ENCODE peak calls at places on chromosomes 16 and 17, in ten cellular contexts. One of them, this sample, is unnamed.

GRCh38 chr17:82350182-82351030 is 8.6 kb upstream of the TEX19 start:
- DNase-seq in SK-N-SH: no peak
- DNase-seq in Panc1: no peak
- DNase-seq in HCT116: peak
- DNase-seq in GM23338: peak
- DNase-seq in breast epithelium: no peak
- DNase-seq in K562: peak
- DNase-seq in HL-60: peak
- DNase-seq in stomach: no peak
- DNase-seq in spleen: no peak
- DNase-seq in this sample: no peak

GRCh38 chr17:58759522-58759921 is 3.9 kb downstream of the PPM1E start:
- DNase-seq in HL-60: no peak
- DNase-seq in spleen: no peak
- DNase-seq in SK-N-SH: peak
- DNase-seq in Panc1: no peak
- DNase-seq in K562: no peak
- DNase-seq in GM23338: no peak
- DNase-seq in breast epithelium: no peak
- DNase-seq in stomach: no peak
- DNase-seq in HCT116: no peak
- DNase-seq in this sample: no peak

GRCh38 chr16:5850632-5851175 is 753.1 kb upstream of the EEF2KMT start:
- DNase-seq in stomach: no peak
- DNase-seq in breast epithelium: no peak
- DNase-seq in spleen: no peak
- DNase-seq in GM23338: no peak
- DNase-seq in SK-N-SH: no peak
- DNase-seq in K562: no peak
- DNase-seq in HCT116: no peak
- DNase-seq in Panc1: no peak
- DNase-seq in HL-60: no peak
- DNase-seq in this sample: no peak

GRCh38 chr17:78719630-78720298 is 62.3 kb downstream of the CYTH1 start:
- DNase-seq in SK-N-SH: no peak
- DNase-seq in HCT116: no peak
- DNase-seq in K562: no peak
- DNase-seq in breast epithelium: no peak
- DNase-seq in stomach: no peak
- DNase-seq in GM23338: no peak
- DNase-seq in Panc1: no peak
- DNase-seq in spleen: no peak
- DNase-seq in HL-60: no peak
- DNase-seq in this sample: no peak

GRCh38 chr16:56911771-56912541 is 20.0 kb upstream of the HERPUD1 start:
- DNase-seq in HCT116: no peak
- DNase-seq in Panc1: no peak
- DNase-seq in K562: no peak
- DNase-seq in breast epithelium: no peak
- DNase-seq in GM23338: no peak
- DNase-seq in HL-60: peak
- DNase-seq in spleen: peak
- DNase-seq in SK-N-SH: no peak
- DNase-seq in stomach: peak
- DNase-seq in this sample: no peak

GRCh38 chr17:51805765-51806164 is 352.7 kb downstream of the CA10 start:
- DNase-seq in HCT116: no peak
- DNase-seq in Panc1: no peak
- DNase-seq in breast epithelium: no peak
- DNase-seq in GM23338: no peak
- DNase-seq in stomach: no peak
- DNase-seq in SK-N-SH: no peak
- DNase-seq in K562: no peak
- DNase-seq in HL-60: no peak
- DNase-seq in spleen: no peak
- DNase-seq in this sample: no peak

GRCh38 chr16:66484453-66485213 is 57.5 kb downstream of the BEAN1 start:
- DNase-seq in stomach: no peak
- DNase-seq in GM23338: no peak
- DNase-seq in HCT116: no peak
- DNase-seq in SK-N-SH: no peak
- DNase-seq in K562: peak
- DNase-seq in Panc1: no peak
- DNase-seq in HL-60: no peak
- DNase-seq in spleen: no peak
- DNase-seq in breast epithelium: no peak
- DNase-seq in this sample: no peak

GRCh38 chr17:1108810-1109605 is 70.8 kb downstream of the ABR start:
- DNase-seq in breast epithelium: no peak
- DNase-seq in K562: no peak
- DNase-seq in stomach: peak
- DNase-seq in HCT116: no peak
- DNase-seq in HL-60: peak
- DNase-seq in SK-N-SH: peak
- DNase-seq in Panc1: no peak
- DNase-seq in spleen: peak
- DNase-seq in GM23338: peak
- DNase-seq in this sample: no peak

GRCh38 chr17:7070712-7071111 is 9.3 kb downstream of the CLEC10A start:
- DNase-seq in SK-N-SH: no peak
- DNase-seq in spleen: no peak
- DNase-seq in GM23338: no peak
- DNase-seq in K562: no peak
- DNase-seq in HCT116: no peak
- DNase-seq in breast epithelium: no peak
- DNase-seq in Panc1: no peak
- DNase-seq in stomach: no peak
- DNase-seq in HL-60: no peak
- DNase-seq in this sample: no peak

GRCh38 chr16:4686497-4687210 is 6.7 kb upstream of the NUDT16L1 start:
- DNase-seq in Panc1: no peak
- DNase-seq in spleen: peak
- DNase-seq in HL-60: no peak
- DNase-seq in K562: no peak
- DNase-seq in HCT116: no peak
- DNase-seq in stomach: no peak
- DNase-seq in GM23338: no peak
- DNase-seq in breast epithelium: no peak
- DNase-seq in SK-N-SH: no peak
- DNase-seq in this sample: no peak

GRCh38 chr17:48545539-48545938 is 630 bp upstream of the HOXB2 start:
- DNase-seq in breast epithelium: no peak
- DNase-seq in GM23338: no peak
- DNase-seq in Panc1: no peak
- DNase-seq in HL-60: no peak
- DNase-seq in spleen: no peak
- DNase-seq in SK-N-SH: no peak
- DNase-seq in K562: peak
- DNase-seq in HCT116: no peak
- DNase-seq in stomach: no peak
- DNase-seq in this sample: no peak

GRCh38 chr17:48728232-48729231 is at the start of gene HOXB13:
- DNase-seq in spleen: no peak
- DNase-seq in GM23338: peak
- DNase-seq in breast epithelium: no peak
- DNase-seq in stomach: peak
- DNase-seq in SK-N-SH: peak
- DNase-seq in HCT116: peak
- DNase-seq in K562: peak
- DNase-seq in Panc1: no peak
- DNase-seq in HL-60: no peak
- DNase-seq in this sample: peak

DNA sequence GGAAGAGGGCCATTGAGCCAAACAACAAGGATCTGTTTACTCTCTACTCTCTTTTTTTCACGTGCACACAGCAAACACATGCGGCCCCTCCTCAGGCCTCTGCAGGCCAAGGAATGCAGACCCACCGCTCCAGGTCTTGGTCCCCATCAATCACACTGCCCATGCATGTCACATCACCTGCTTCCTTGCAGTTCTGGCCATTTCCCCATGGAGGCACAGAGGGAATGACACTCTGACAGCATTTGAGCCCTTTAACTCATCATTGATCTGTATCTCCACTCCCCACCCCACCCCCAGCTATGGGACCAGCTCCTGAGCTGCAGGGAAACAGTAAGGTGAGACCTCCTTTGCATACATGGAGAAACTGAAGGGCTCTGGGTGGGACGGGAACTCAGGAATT is 45.9 kb upstream of the MEIOC start:
- DNase-seq in GM23338: no peak
- DNase-seq in Panc1: no peak
- DNase-seq in breast epithelium: no peak
- DNase-seq in stomach: no peak
- DNase-seq in SK-N-SH: no peak
- DNase-seq in HCT116: no peak
- DNase-seq in K562: no peak
- DNase-seq in spleen: no peak
- DNase-seq in HL-60: no peak
- DNase-seq in this sample: no peak
- TF ChIP-seq CTCF in GM23338: no peak
- TF ChIP-seq CTCF in Panc1: no peak
- TF ChIP-seq CTCF in breast epithelium: no peak
- TF ChIP-seq CTCF in stomach: no peak
- TF ChIP-seq CTCF in SK-N-SH: no peak
- TF ChIP-seq CTCF in HCT116: no peak
- TF ChIP-seq CTCF in K562: no peak
- TF ChIP-seq CTCF in spleen: no peak
- TF ChIP-seq CTCF in HL-60: no peak
- TF ChIP-seq CTCF in this sample: no peak

GRCh38 chr17:38416840-38417209 is 11.4 kb upstream of the ARHGAP23 start:
- DNase-seq in SK-N-SH: no peak
- DNase-seq in spleen: no peak
- DNase-seq in stomach: no peak
- DNase-seq in K562: peak
- DNase-seq in HL-60: peak
- DNase-seq in Panc1: no peak
- DNase-seq in HCT116: no peak
- DNase-seq in GM23338: no peak
- DNase-seq in breast epithelium: no peak
- DNase-seq in this sample: no peak

GRCh38 chr17:38418693-38419507 is 9.4 kb upstream of the ARHGAP23 start:
- DNase-seq in HCT116: no peak
- DNase-seq in stomach: no peak
- DNase-seq in K562: no peak
- DNase-seq in GM23338: peak
- DNase-seq in Panc1: no peak
- DNase-seq in breast epithelium: no peak
- DNase-seq in HL-60: no peak
- DNase-seq in SK-N-SH: peak
- DNase-seq in spleen: no peak
- DNase-seq in this sample: no peak

GRCh38 chr17:38417210-38417951 is 10.9 kb upstream of the ARHGAP23 start:
- DNase-seq in GM23338: no peak
- DNase-seq in K562: peak
- DNase-seq in stomach: no peak
- DNase-seq in breast epithelium: no peak
- DNase-seq in SK-N-SH: no peak
- DNase-seq in HL-60: peak
- DNase-seq in Panc1: no peak
- DNase-seq in HCT116: no peak
- DNase-seq in spleen: no peak
- DNase-seq in this sample: no peak

GRCh38 chr17:38418069-38418692 is 10.1 kb upstream of the ARHGAP23 start:
- DNase-seq in SK-N-SH: no peak
- DNase-seq in stomach: no peak
- DNase-seq in spleen: no peak
- DNase-seq in HCT116: no peak
- DNase-seq in Panc1: no peak
- DNase-seq in GM23338: no peak
- DNase-seq in HL-60: no peak
- DNase-seq in K562: no peak
- DNase-seq in breast epithelium: no peak
- DNase-seq in this sample: no peak

GRCh38 chr17:38415250-38416194 is 12.7 kb upstream of the ARHGAP23 start:
- DNase-seq in HCT116: peak
- DNase-seq in spleen: no peak
- DNase-seq in HL-60: peak
- DNase-seq in breast epithelium: no peak
- DNase-seq in GM23338: peak
- DNase-seq in stomach: no peak
- DNase-seq in SK-N-SH: no peak
- DNase-seq in K562: peak
- DNase-seq in Panc1: no peak
- DNase-seq in this sample: no peak
- TF ChIP-seq POLR2AphosphoS5 in HCT116: peak
- TF ChIP-seq POLR2AphosphoS5 in spleen: no peak
- TF ChIP-seq POLR2AphosphoS5 in HL-60: peak
- TF ChIP-seq POLR2AphosphoS5 in breast epithelium: no peak
- TF ChIP-seq POLR2AphosphoS5 in GM23338: peak
- TF ChIP-seq POLR2AphosphoS5 in stomach: no peak
- TF ChIP-seq POLR2AphosphoS5 in SK-N-SH: no peak
- TF ChIP-seq POLR2AphosphoS5 in K562: no peak
- TF ChIP-seq POLR2AphosphoS5 in Panc1: no peak
- TF ChIP-seq POLR2AphosphoS5 in this sample: no peak

GRCh38 chr17:18004901-18005305 is 32.2 kb downstream of the DRC3 start:
- DNase-seq in Panc1: no peak
- DNase-seq in HL-60: no peak
- DNase-seq in breast epithelium: no peak
- DNase-seq in stomach: no peak
- DNase-seq in SK-N-SH: no peak
- DNase-seq in K562: no peak
- DNase-seq in HCT116: no peak
- DNase-seq in GM23338: peak
- DNase-seq in spleen: no peak
- DNase-seq in this sample: no peak
- TF ChIP-seq CTCF in Panc1: no peak
- TF ChIP-seq CTCF in HL-60: no peak
- TF ChIP-seq CTCF in breast epithelium: no peak
- TF ChIP-seq CTCF in stomach: no peak
- TF ChIP-seq CTCF in SK-N-SH: peak
- TF ChIP-seq CTCF in K562: no peak
- TF ChIP-seq CTCF in HCT116: no peak
- TF ChIP-seq CTCF in GM23338: peak
- TF ChIP-seq CTCF in spleen: no peak
- TF ChIP-seq CTCF in this sample: no peak

DNA sequence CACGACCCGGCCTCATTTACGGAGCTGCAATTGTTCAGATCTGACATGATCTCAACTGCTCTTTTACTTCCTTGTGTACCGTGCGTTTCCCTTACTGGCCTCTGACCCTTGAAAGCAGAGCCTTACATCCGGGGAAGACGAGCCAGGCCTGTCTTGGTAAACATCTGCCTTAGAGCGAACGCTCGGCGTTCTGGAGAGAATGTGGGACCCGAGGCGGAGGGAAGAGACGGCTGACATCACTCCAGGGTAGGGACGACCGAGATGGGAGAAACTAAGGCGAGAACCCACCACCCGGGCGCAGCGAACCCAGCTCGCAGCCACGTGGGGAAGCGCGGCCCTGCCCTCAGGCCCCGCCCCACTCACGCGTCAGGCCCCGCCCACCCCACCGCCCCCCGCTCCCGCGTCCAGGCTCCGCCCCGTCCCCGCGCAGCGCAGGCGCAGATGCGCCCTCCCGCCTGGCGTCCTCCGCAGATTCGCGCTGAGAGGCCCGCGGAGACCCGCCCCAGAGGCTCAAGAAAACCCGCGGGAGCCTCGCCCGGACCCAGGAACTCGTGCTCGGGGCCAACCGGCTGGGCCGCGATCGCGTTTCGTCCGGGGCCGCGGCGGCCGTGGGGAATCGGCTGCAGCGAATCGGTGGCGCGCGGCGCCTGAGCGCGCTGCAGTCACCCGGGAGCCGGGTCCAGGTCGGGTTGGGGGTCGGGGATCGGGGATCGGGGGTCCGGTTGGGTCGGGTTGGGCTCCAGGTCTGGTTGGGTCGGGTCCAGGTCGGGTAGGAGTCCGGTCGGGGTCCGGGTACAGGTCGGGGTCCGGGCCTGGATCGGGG is at the start of gene TELO2:
- DNase-seq in spleen: peak
- DNase-seq in HL-60: peak
- DNase-seq in SK-N-SH: peak
- DNase-seq in stomach: peak
- DNase-seq in GM23338: peak
- DNase-seq in breast epithelium: peak
- DNase-seq in K562: peak
- DNase-seq in Panc1: peak
- DNase-seq in HCT116: peak
- DNase-seq in this sample: peak
- TF ChIP-seq POLR2AphosphoS5 in spleen: peak
- TF ChIP-seq POLR2AphosphoS5 in HL-60: peak
- TF ChIP-seq POLR2AphosphoS5 in SK-N-SH: peak
- TF ChIP-seq POLR2AphosphoS5 in stomach: peak
- TF ChIP-seq POLR2AphosphoS5 in GM23338: peak
- TF ChIP-seq POLR2AphosphoS5 in breast epithelium: peak
- TF ChIP-seq POLR2AphosphoS5 in K562: peak
- TF ChIP-seq POLR2AphosphoS5 in Panc1: no peak
- TF ChIP-seq POLR2AphosphoS5 in HCT116: peak
- TF ChIP-seq POLR2AphosphoS5 in this sample: peak

This sample was measured in prostate gland.